ENCODE peak calls at places on chromosomes 11 and 22, in ten cellular contexts. O is LoVo; T is T-helper 2 cell; C is CD8-positive, alpha-beta memory T cell; D is skeletal muscle cell; R is GM20000; L is EH; E is NCI-H510A treated with DMSO at 0.1 percent for 48 hours; H is epithelial cell of proximal tubule; Q is CD4-positive, alpha-beta memory T cell. N is an unnamed sample.
A peak's percentile ranks its signal among the peaks of the same experiment; 100 is the strongest.

GRCh38 chr11:130671801-130672700 is 223.6 kb downstream of the ADAMTS15 start:
- DNase-seq in C (no peak), H (peak; percentile 83), R (no peak), O (no peak), T (no peak), D (peak; percentile 76), Q (no peak), L (peak; percentile 95), E (no peak), N (no peak)

GRCh38 chr11:59755701-59756495 is 722 bp downstream of the STX3 start:
- DNase-seq in T (peak; percentile 19), L (peak; percentile 81), D (no peak), C (peak; percentile 49), R (no peak), H (peak; percentile 65), Q (peak; percentile 41), E (peak; percentile 51), O (peak; percentile 79), N (peak; percentile 84)

GRCh38 chr22:19868773-19869471 is 14.2 kb upstream of the GNB1L start:
- DNase-seq in E (no peak), R (no peak), C (no peak), L (no peak), D (no peak), Q (no peak), T (no peak), H (no peak), O (no peak), N (no peak)

GRCh38 chr11:86244063-86244521 is 461 bp upstream of the EED start:
- DNase-seq in H (no peak), L (peak; percentile 85), O (peak; percentile 91), D (peak; percentile 59), T (peak; percentile 74), R (peak; percentile 89), C (peak; percentile 87), Q (peak; percentile 91), E (no peak), N (peak; percentile 93)

GRCh38 chr22:21016644-21017420 is 1.9 kb downstream of the P2RX6 start:
- DNase-seq in R (no peak), H (no peak), Q (no peak), C (no peak), D (no peak), O (no peak), E (no peak), L (no peak), T (no peak), N (no peak)

GRCh38 chr11:34357646-34358257 is at the start of gene ABTB2:
- DNase-seq in C (peak; percentile 95), T (peak; percentile 88), H (no peak), R (peak; percentile 97), D (peak; percentile 90), E (peak; percentile 91), O (peak; percentile 98), Q (peak; percentile 96), L (peak; percentile 97), N (peak; percentile 95)

GRCh38 chr22:50670914-50671538 is 1.6 kb upstream of the SHANK3 start:
- DNase-seq in L (no peak), Q (no peak), E (no peak), R (no peak), O (no peak), T (no peak), C (no peak), D (no peak), H (no peak), N (no peak)

GRCh38 chr11:27201454-27202302 is 161.1 kb downstream of the BBOX1 start:
- DNase-seq in E (peak; percentile 86), H (no peak), C (no peak), L (peak; percentile 97), D (peak; percentile 72), R (no peak), Q (no peak), O (peak; percentile 97), T (no peak), N (peak; percentile 78)

GRCh38 chr11:134655189-134655937 is 243.3 kb upstream of the B3GAT1 start:
- DNase-seq in C (no peak), R (no peak), D (no peak), T (no peak), E (no peak), Q (no peak), O (no peak), L (no peak), H (no peak), N (no peak)

GRCh38 chr11:90836031-90836430 is 613.2 kb upstream of the CHORDC1 start:
- DNase-seq in L (no peak), Q (no peak), C (no peak), D (no peak), O (no peak), E (no peak), H (no peak), R (no peak), T (no peak), N (no peak)

GRCh38 chr11:101436511-101437142 is 147.2 kb downstream of the TRPC6 start:
- DNase-seq in D (no peak), H (no peak), R (peak; percentile 29), T (no peak), E (no peak), L (peak; percentile 52), O (peak; percentile 34), Q (no peak), C (no peak), N (peak; percentile 21)

GRCh38 chr22:42473484-42474193 is 41.4 kb upstream of the NFAM1 start:
- DNase-seq in H (peak; percentile 26), D (peak; percentile 12), O (peak; percentile 49), E (peak; percentile 46), T (no peak), R (peak; percentile 51), Q (peak; percentile 26), L (peak; percentile 73), C (no peak), N (peak; percentile 47)

GRCh38 chr11:95516786-95517185 is 272.8 kb downstream of the FAM76B start:
- DNase-seq in T (no peak), D (peak; percentile 93), C (no peak), Q (no peak), L (peak; percentile 3), H (no peak), R (no peak), O (no peak), E (no peak), N (no peak)

GRCh38 chr11:70799386-70799785 is 401.1 kb downstream of the CTTN start:
- DNase-seq in R (no peak), D (no peak), C (no peak), O (no peak), L (peak; percentile 11), Q (no peak), E (no peak), H (no peak), T (no peak), N (no peak)

GRCh38 chr11:76620471-76620870 is 50.1 kb downstream of the LRRC32 start:
- DNase-seq in E (no peak), R (no peak), C (no peak), T (no peak), O (no peak), H (no peak), D (peak; percentile 69), L (peak; percentile 94), Q (no peak), N (no peak)

GRCh38 chr22:29353860-29354259 is 34.5 kb downstream of the AP1B1 start:
- DNase-seq in L (no peak), C (no peak), R (no peak), E (no peak), H (no peak), O (no peak), D (no peak), T (no peak), Q (no peak), N (no peak)

GRCh38 chr11:10328314-10329090 is 23.6 kb downstream of the ADM start:
- DNase-seq in O (peak; percentile 48), Q (no peak), R (no peak), E (no peak), H (no peak), C (no peak), D (no peak), L (peak; percentile 96), T (no peak), N (no peak)

GRCh38 chr11:75767793-75768111 is 826 bp upstream of the DGAT2 start:
- DNase-seq in E (no peak), T (no peak), O (no peak), C (no peak), D (no peak), Q (no peak), H (no peak), L (no peak), R (no peak), N (no peak)

GRCh38 chr22:24105661-24106060 is 75.6 kb upstream of the SUSD2 start:
- DNase-seq in E (no peak), D (no peak), L (no peak), C (no peak), O (no peak), T (no peak), R (no peak), Q (no peak), H (no peak), N (no peak)

GRCh38 chr11:125036933-125037332 is 26.2 kb upstream of the SLC37A2 start:
- DNase-seq in R (no peak), L (peak; percentile 88), E (no peak), D (peak; percentile 56), C (no peak), Q (no peak), H (peak; percentile 9), O (no peak), T (no peak), N (no peak)

GRCh38 chr22:27637604-27638003 is 164.0 kb downstream of the MN1 start:
- DNase-seq in H (no peak), O (no peak), L (peak; percentile 69), E (no peak), R (no peak), D (no peak), Q (no peak), T (no peak), C (no peak), N (no peak)

GRCh38 chr11:78586452-78587046 is 11.9 kb upstream of the NARS2 start:
- DNase-seq in L (peak; percentile 42), R (peak; percentile 34), O (peak; percentile 22), T (no peak), H (no peak), Q (peak; percentile 9), C (no peak), D (no peak), E (no peak), N (peak; percentile 48)

GRCh38 chr11:64725601-64726139 is 2.7 kb upstream of the NRXN2 start:
- DNase-seq in Q (no peak), D (no peak), L (no peak), T (no peak), E (no peak), O (no peak), R (no peak), C (no peak), H (no peak), N (no peak)

GRCh38 chr11:128302425-128303186 is 284.8 kb downstream of the ETS1 start:
- DNase-seq in E (peak; percentile 87), O (no peak), D (no peak), R (peak; percentile 31), C (peak; percentile 61), H (no peak), Q (peak; percentile 96), L (no peak), T (no peak), N (no peak)

GRCh38 chr11:66462911-66463310 is 3.8 kb upstream of the PELI3 start:
- DNase-seq in T (no peak), H (no peak), E (no peak), D (no peak), L (no peak), R (no peak), Q (no peak), O (no peak), C (no peak), N (no peak)